ENCODE peak calls at places on chromosomes 6 and 20, in five cellular contexts. B is effector CD8-positive, alpha-beta T cell; O is transverse colon; W is kidney tubule cell; R is stimulated activated CD8-positive, alpha-beta memory T cell treated with anti-CD3 and anti-CD28 coated beads, Interleukin-7, amount 100 ng/mL, for 1 hour. S is an unnamed sample.

GRCh38 chr6:50927816-50928215 is 109.1 kb downstream of the TFAP2B start:
- DNase-seq in B (no peak), O (no peak), W (peak), R (no peak), S (no peak)

GRCh38 chr6:31763617-31763940 is 1.1 kb downstream of the SAPCD1 start:
- DNase-seq in B (no peak), O (no peak), W (peak), R (no peak), S (no peak)

GRCh38 chr6:6729971-6730370 is 141.5 kb downstream of the LY86 start:
- DNase-seq in B (no peak), O (no peak), W (no peak), R (no peak), S (no peak)

GRCh38 chr20:44743916-44744655 is 1.6 kb upstream of the KCNK15 start:
- DNase-seq in B (no peak), O (no peak), W (no peak), R (no peak), S (no peak)

GRCh38 chr6:96433950-96434349 is 87.7 kb upstream of the UFL1 start:
- DNase-seq in B (no peak), O (no peak), W (no peak), R (no peak), S (no peak)

GRCh38 chr6:14550817-14551216 is 433.2 kb downstream of the CD83 start:
- DNase-seq in B (no peak), O (peak), W (no peak), R (no peak), S (no peak)

GRCh38 chr6:161074496-161075140 is 83.0 kb downstream of the MAP3K4 start:
- DNase-seq in B (no peak), O (no peak), W (no peak), R (no peak), S (no peak)

GRCh38 chr20:47665221-47665991 is 119.9 kb downstream of the SULF2 start:
- DNase-seq in B (no peak), O (no peak), W (no peak), R (no peak), S (no peak)

GRCh38 chr20:37352611-37352980 is 6.7 kb downstream of the SRC start:
- DNase-seq in B (no peak), O (no peak), W (no peak), R (no peak), S (no peak)

GRCh38 chr6:24802271-24803059 is 3.7 kb upstream of the ARMH2 start:
- DNase-seq in B (no peak), O (no peak), W (peak), R (no peak), S (no peak)

GRCh38 chr6:128725271-128726233 is 157.4 kb upstream of the LAMA2 start:
- DNase-seq in B (no peak), O (peak), W (peak), R (no peak), S (no peak)

GRCh38 chr6:88474720-88475119 is 308.6 kb upstream of the CNR1 start:
- DNase-seq in B (no peak), O (no peak), W (no peak), R (no peak), S (no peak)

GRCh38 chr6:1407499-1407990 is 18.2 kb downstream of the FOXF2 start:
- DNase-seq in B (no peak), O (no peak), W (no peak), R (no peak), S (no peak)

S was measured in esophagus squamous epithelium.